ENCODE peak calls at places on chromosome 9, in five cellular contexts. Z is GM20000, D is occipital lobe, S is A172, I is anterior cingulate cortex. E is an unnamed sample.

GRCh38 chr9:112002131-112002846 is 105.7 kb downstream of the UGCG start:
- DNase-seq in I (no peak), Z (no peak), S (no peak), D (no peak), E (no peak)

GRCh38 chr9:36137392-36138004 is 965 bp downstream of the GLIPR2 start:
- DNase-seq in S (no peak), I (no peak), Z (peak), D (peak), E (no peak)

GRCh38 chr9:96476591-96476990 is 26.6 kb downstream of the HABP4 start:
- DNase-seq in Z (no peak), S (peak), I (no peak), D (no peak), E (no peak)

GRCh38 chr9:84024041-84024575 is 43.5 kb downstream of the RMI1 start:
- DNase-seq in S (no peak), Z (no peak), D (no peak), I (no peak), E (no peak)

GRCh38 chr9:107276966-107277710 is 5.9 kb upstream of the RAD23B start:
- DNase-seq in Z (no peak), S (peak), D (no peak), I (no peak), E (no peak)

GRCh38 chr9:129209580-129209979 is 31.5 kb upstream of the IER5L start:
- DNase-seq in I (no peak), Z (no peak), S (no peak), D (no peak), E (no peak)

GRCh38 chr9:23855885-23856284 is 29.8 kb upstream of the ELAVL2 start:
- DNase-seq in Z (no peak), I (no peak), S (no peak), D (no peak), E (no peak)

GRCh38 chr9:99712214-99712613 is 109.5 kb upstream of the NR4A3 start:
- DNase-seq in Z (no peak), D (no peak), S (no peak), I (no peak), E (no peak)

GRCh38 chr9:106677374-106677773 is 185.6 kb upstream of the ZNF462 start:
- DNase-seq in S (no peak), I (no peak), D (no peak), Z (no peak), E (no peak)

GRCh38 chr9:135137398-135137832 is 49.9 kb downstream of the OLFM1 start:
- DNase-seq in I (peak), Z (no peak), D (peak), S (peak), E (peak)

GRCh38 chr9:124267271-124267807 is 9.6 kb downstream of the NEK6 start:
- DNase-seq in D (peak), Z (no peak), S (peak), I (no peak), E (no peak)

GRCh38 chr9:4196376-4196775 is 103.5 kb downstream of the GLIS3 start:
- DNase-seq in D (no peak), I (no peak), S (peak), Z (no peak), E (no peak)

GRCh38 chr9:122051401-122052346 is 41.4 kb downstream of the TTLL11 start:
- DNase-seq in S (no peak), I (no peak), Z (peak), D (no peak), E (no peak)

GRCh38 chr9:93003552-93004407 is 54.7 kb upstream of the SUSD3 start:
- DNase-seq in Z (peak), S (peak), D (peak), I (peak), E (peak)

GRCh38 chr9:136003356-136004218 is 42.4 kb upstream of the UBAC1 start:
- DNase-seq in I (no peak), D (no peak), Z (no peak), S (no peak), E (no peak)

GRCh38 chr9:4287886-4288588 is 11.8 kb downstream of the GLIS3 start:
- DNase-seq in D (no peak), S (no peak), I (no peak), Z (no peak), E (no peak)

GRCh38 chr9:129469188-129469987 is 151.5 kb downstream of the C9orf50 start:
- DNase-seq in I (no peak), D (no peak), S (no peak), Z (no peak), E (no peak)

GRCh38 chr9:86667307-86667706 is 280.0 kb downstream of the GAS1 start:
- DNase-seq in Z (no peak), S (peak), D (no peak), I (no peak), E (no peak)

GRCh38 chr9:133818444-133818843 is 80.3 kb upstream of the SARDH start:
- DNase-seq in S (no peak), I (no peak), Z (no peak), D (no peak), E (no peak)

GRCh38 chr9:106892632-106893031 is 29.7 kb downstream of the ZNF462 start:
- DNase-seq in S (peak), Z (no peak), D (no peak), I (no peak), E (no peak)

GRCh38 chr9:112249277-112249676 is 74.2 kb upstream of the SUSD1 start:
- DNase-seq in Z (peak), D (no peak), S (peak), I (no peak), E (no peak)

GRCh38 chr9:27519466-27520465 is 4.3 kb upstream of the IFNK start:
- DNase-seq in I (no peak), S (no peak), Z (no peak), D (no peak), E (no peak)

GRCh38 chr9:92666912-92667532 is 2.9 kb downstream of the IPPK start:
- DNase-seq in I (no peak), S (no peak), D (no peak), Z (no peak), E (no peak)

GRCh38 chr9:80650964-80651555 is 1038.3 kb downstream of the TLE1 start:
- DNase-seq in D (peak), I (no peak), Z (no peak), S (peak), E (no peak)

GRCh38 chr9:99134893-99135341 is 30.0 kb downstream of the TGFBR1 start:
- DNase-seq in S (peak), D (no peak), I (no peak), Z (no peak), E (no peak)

GRCh38 chr9:7055201-7055903 is 297.6 kb downstream of the KDM4C start:
- DNase-seq in D (no peak), I (no peak), Z (peak), S (no peak), E (no peak)

GRCh38 chr9:14271078-14271673 is 42.8 kb downstream of the NFIB start:
- DNase-seq in S (peak), D (peak), Z (no peak), I (no peak), E (peak)

GRCh38 chr9:124078641-124079040 is 67.1 kb downstream of the LHX2 start:
- DNase-seq in I (no peak), S (peak), Z (no peak), D (no peak), E (no peak)

GRCh38 chr9:21919377-21920362 is 74.5 kb downstream of the CDKN2A start:
- DNase-seq in I (no peak), S (no peak), D (no peak), Z (peak), E (no peak)

GRCh38 chr9:86408121-86408520 is 53.9 kb upstream of the TUT7 start:
- DNase-seq in D (no peak), S (no peak), I (no peak), Z (no peak), E (no peak)

GRCh38 chr9:96217358-96217755 is 84.6 kb downstream of the HSD17B3 start:
- DNase-seq in D (no peak), I (no peak), Z (no peak), S (no peak), E (no peak)

GRCh38 chr9:124220551-124221451 is 36.9 kb upstream of the NEK6 start:
- DNase-seq in Z (no peak), S (peak), D (no peak), I (no peak), E (no peak)

GRCh38 chr9:92954078-92954861 is 6.9 kb downstream of the FGD3 start:
- DNase-seq in I (no peak), Z (no peak), S (peak), D (no peak), E (no peak)

GRCh38 chr9:114016629-114017423 is 61.3 kb downstream of the AMBP start:
- DNase-seq in Z (no peak), D (no peak), S (no peak), I (no peak), E (no peak)

GRCh38 chr9:132164604-132165362 is 2.9 kb downstream of the NTNG2 start:
- DNase-seq in D (no peak), I (no peak), S (no peak), Z (no peak), E (no peak)

GRCh38 chr9:132367613-132368305 is 13.0 kb upstream of the SETX start:
- DNase-seq in Z (no peak), I (no peak), D (no peak), S (no peak), E (no peak)

GRCh38 chr9:98228392-98229089 is 26.9 kb downstream of the TBC1D2 start:
- DNase-seq in Z (no peak), I (no peak), D (no peak), S (no peak), E (no peak)

GRCh38 chr9:27352457-27353188 is 55.7 kb upstream of the EQTN start:
- DNase-seq in I (no peak), S (no peak), Z (no peak), D (no peak), E (no peak)

GRCh38 chr9:2241461-2241874 is 226.3 kb downstream of the SMARCA2 start:
- DNase-seq in Z (peak), D (peak), I (peak), S (no peak), E (peak)